ENCODE peak calls at places on chromosome 12, in four cellular contexts. V is HepG2, R is H1, K is GM12878. F is an unnamed sample.

GRCh38 chr12:63843613-63844390 is 698 bp upstream of the SRGAP1 start:
- DNase-seq in V (peak), R (peak), K (peak), F (peak)

GRCh38 chr12:62210422-62210821 is 49.8 kb upstream of the USP15 start:
- DNase-seq in V (peak), R (no peak), K (no peak), F (no peak)

GRCh38 chr12:54287316-54288157 is 7.0 kb downstream of the HNRNPA1 start:
- DNase-seq in V (no peak), R (no peak), K (no peak), F (no peak)

GRCh38 chr12:96197503-96198272 is 3.5 kb downstream of the ELK3 start:
- DNase-seq in V (no peak), R (no peak), K (no peak), F (no peak)

GRCh38 chr12:108840605-108841328 is 16.6 kb downstream of the SSH1 start:
- DNase-seq in V (no peak), R (no peak), K (no peak), F (no peak)

GRCh38 chr12:29640589-29641345 is 143.0 kb downstream of the TMTC1 start:
- DNase-seq in V (peak), R (no peak), K (no peak), F (peak)

GRCh38 chr12:100208834-100209233 is 8.2 kb downstream of the ACTR6 start:
- DNase-seq in V (no peak), R (no peak), K (no peak), F (no peak)

GRCh38 chr12:26369588-26369987 is 174.2 kb downstream of the SSPN start:
- DNase-seq in V (no peak), R (no peak), K (no peak), F (no peak)

GRCh38 chr12:124625867-124626675 is 58.7 kb upstream of the NCOR2 start:
- DNase-seq in V (peak), R (no peak), K (no peak), F (no peak)

GRCh38 chr12:5513406-5513805 is 81.5 kb downstream of the NTF3 start:
- DNase-seq in V (no peak), R (no peak), K (no peak), F (no peak)

GRCh38 chr12:56521590-56522371 is at the start of gene RBMS2:
- DNase-seq in V (peak), R (peak), K (no peak), F (peak)

GRCh38 chr12:31773867-31774266 is 45.0 kb upstream of the AMN1 start:
- DNase-seq in V (peak), R (no peak), K (peak), F (no peak)

GRCh38 chr12:26803552-26803951 is 29.4 kb downstream of the ITPR2 start:
- DNase-seq in V (no peak), R (no peak), K (no peak), F (no peak)

GRCh38 chr12:5577239-5577638 is 145.3 kb downstream of the NTF3 start:
- DNase-seq in V (no peak), R (no peak), K (no peak), F (no peak)

GRCh38 chr12:105219261-105220018 is 16.5 kb downstream of the APPL2 start:
- DNase-seq in V (no peak), R (no peak), K (no peak), F (no peak)

GRCh38 chr12:42588308-42588836 is 1.2 kb downstream of the PRICKLE1 start:
- DNase-seq in V (no peak), R (no peak), K (no peak), F (no peak)

GRCh38 chr12:89960607-89961394 is 252.2 kb upstream of the ATP2B1 start:
- DNase-seq in V (no peak), R (no peak), K (no peak), F (no peak)

GRCh38 chr12:61097991-61098580 is 1162.1 kb upstream of the USP15 start:
- DNase-seq in V (no peak), R (no peak), K (no peak), F (no peak)

GRCh38 chr12:45660330-45660729 is 69.2 kb upstream of the ARID2 start:
- DNase-seq in V (no peak), R (no peak), K (no peak), F (no peak)

GRCh38 chr12:42326466-42327226 is 679 bp downstream of the PPHLN1 start:
- DNase-seq in V (peak), R (no peak), K (no peak), F (no peak)

GRCh38 chr12:14317362-14318146 is 47.9 kb upstream of the ATF7IP start:
- DNase-seq in V (no peak), R (no peak), K (no peak), F (no peak)

GRCh38 chr12:119594772-119595445 is 1.3 kb downstream of the TMEM233 start:
- DNase-seq in V (no peak), R (no peak), K (no peak), F (no peak)

GRCh38 chr12:76739896-76740295 is 24.0 kb upstream of the ZDHHC17 start:
- DNase-seq in V (no peak), R (no peak), K (no peak), F (no peak)

GRCh38 chr12:92065018-92065499 is 80.6 kb downstream of the BTG1 start:
- DNase-seq in V (peak), R (no peak), K (peak), F (no peak)

GRCh38 chr12:64077922-64078321 is 144.2 kb downstream of the KICS2 start:
- DNase-seq in V (peak), R (no peak), K (no peak), F (no peak)

GRCh38 chr12:105418232-105418631 is 87.7 kb downstream of the C12orf75 start:
- DNase-seq in V (no peak), R (no peak), K (no peak), F (no peak)

GRCh38 chr12:67018105-67018504 is 251.1 kb upstream of the CAND1 start:
- DNase-seq in V (no peak), R (peak), K (no peak), F (no peak)

GRCh38 chr12:106971065-106971464 is 15.4 kb downstream of the TMEM263 start:
- DNase-seq in V (no peak), R (no peak), K (no peak), F (no peak)

GRCh38 chr12:65949009-65949623 is 124.8 kb downstream of the HMGA2 start:
- DNase-seq in V (no peak), R (no peak), K (no peak), F (no peak)
- TF ChIP-seq SUZ12 in V (no peak), R (no peak), K (no peak), F (no peak)

DNA sequence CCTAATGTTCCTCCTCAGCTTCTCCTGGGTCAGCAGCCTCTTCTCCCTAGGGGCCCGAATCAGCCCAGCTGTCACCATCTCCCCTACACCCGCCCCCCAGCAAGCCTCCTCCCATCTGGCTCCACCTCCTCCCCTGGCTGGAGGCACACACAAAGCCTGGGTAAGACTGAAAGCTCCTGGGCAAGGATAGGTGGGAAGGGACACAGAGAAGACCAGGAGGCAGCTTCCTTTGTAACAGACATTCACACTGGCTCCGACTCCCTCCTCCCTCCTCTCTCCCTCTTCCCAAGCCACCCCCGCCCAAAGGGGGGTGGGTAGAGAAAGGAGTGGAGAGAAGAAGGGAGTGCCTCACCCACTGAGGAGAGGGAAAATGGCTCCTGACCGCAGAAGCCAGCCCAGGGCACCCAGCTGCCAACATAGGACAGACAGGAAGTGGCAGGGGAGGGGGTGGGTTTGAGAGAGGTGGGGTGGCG is 4.0 kb downstream of the CHD4 start:
- DNase-seq in V (no peak), R (no peak), K (no peak), F (no peak)
- H3K4me3 ChIP-seq in V (no peak), R (no peak), K (peak), F (no peak)

GRCh38 chr12:53076461-53076860 is 2.7 kb downstream of the SPRYD3 start:
- DNase-seq in V (no peak), R (no peak), K (no peak), F (no peak)
- TF ChIP-seq SUZ12 in V (no peak), R (no peak), K (no peak), F (no peak)

DNA sequence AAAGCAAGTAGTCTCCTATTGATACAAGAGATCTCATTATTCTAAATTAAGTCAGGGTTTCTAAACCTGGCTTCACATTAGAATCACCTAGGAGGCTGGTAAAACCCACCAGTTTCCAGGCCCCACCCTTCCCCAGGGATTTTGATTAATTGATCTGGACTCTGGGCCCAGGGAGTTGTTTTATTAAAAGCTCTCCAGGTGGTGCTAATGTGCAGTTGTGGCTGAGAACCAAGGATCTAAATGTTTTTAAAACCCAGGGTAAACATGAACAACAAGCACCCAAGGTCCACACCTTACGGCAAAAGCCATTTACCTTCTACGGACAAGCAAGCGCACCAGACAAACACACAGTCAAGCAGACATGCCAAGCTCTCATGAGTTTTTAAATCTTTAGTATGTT is 73.9 kb downstream of the SLC2A13 start:
- DNase-seq in V (no peak), R (no peak), K (no peak), F (no peak)
- H3K4me3 ChIP-seq in V (no peak), R (no peak), K (no peak), F (no peak)

DNA sequence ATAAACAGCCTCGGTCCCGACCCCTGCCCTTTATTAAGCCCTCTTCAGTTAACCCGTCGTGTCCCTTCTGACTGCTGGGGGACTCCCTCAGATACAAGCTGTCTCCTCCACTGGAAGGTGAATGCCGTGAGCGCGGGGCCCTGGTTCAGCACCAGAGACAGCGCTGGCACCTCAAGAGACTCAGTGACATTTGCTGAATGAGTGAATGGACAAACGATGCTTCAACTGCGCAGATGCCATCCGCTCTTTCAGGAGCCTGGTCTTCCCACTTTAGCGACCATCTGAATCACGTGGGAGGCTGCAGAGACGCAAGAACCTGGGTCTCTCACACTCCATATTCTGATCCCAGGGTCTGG is 92.6 kb upstream of the SFSWAP start:
- DNase-seq in V (no peak), R (no peak), K (no peak), F (no peak)
- TF ChIP-seq SUZ12 in V (no peak), R (no peak), K (no peak), F (no peak)

GRCh38 chr12:52395761-52396434 is 10.2 kb downstream of the KRT82 start:
- DNase-seq in V (peak), R (peak), K (no peak), F (peak)
- H3K4me3 ChIP-seq in V (no peak), R (no peak), K (no peak), F (no peak)

DNA sequence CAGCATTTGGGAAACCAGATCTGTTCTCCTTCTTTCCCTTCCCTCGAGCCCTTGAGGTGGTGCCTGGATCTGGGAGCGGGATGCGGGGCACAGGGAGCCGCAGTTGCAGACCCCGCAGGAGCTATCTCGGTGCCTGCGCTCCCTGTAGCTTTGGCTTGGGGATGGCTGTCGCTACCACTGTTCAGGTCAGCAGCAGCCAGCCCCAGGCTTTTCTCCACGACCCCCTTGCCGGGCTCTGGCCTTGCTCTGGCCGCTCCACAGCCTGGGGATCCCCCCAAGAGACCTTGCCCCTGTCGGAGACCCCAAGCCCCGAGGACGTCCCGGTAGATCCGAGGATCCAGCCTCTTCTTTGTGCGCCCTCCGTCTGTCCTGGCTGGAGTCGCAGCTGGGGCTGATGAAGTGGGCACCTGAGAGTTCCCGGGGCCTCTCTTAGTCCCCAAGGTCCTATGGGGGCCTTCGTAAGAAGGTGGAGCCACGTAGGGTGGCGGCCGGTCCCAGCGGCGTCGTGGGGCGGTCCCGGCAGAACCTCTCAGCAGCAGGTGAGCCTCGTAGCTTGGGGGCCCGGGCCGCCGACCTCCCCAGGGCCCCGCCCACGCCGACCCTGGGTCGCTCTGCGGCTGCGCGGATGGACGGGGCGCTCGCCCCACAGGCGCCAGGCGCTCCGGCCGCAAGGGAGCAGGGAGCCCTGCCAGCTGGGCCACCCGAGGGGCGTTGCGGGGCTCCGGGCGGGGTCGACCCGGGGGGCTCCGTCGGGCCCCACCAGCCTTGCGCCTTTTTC is 1.3 kb downstream of the DDN start:
- DNase-seq in V (no peak), R (no peak), K (no peak), F (no peak)
- TF ChIP-seq SUZ12 in V (no peak), R (peak), K (no peak), F (no peak)